ENCODE peak calls at places on chromosomes 4 and X, in five cellular contexts. D is heart right ventricle; F is stimulated activated CD8-positive, alpha-beta memory T cell treated with anti-CD3 and anti-CD28 coated beads, Interleukin-4, amount 100 ng/mL, for 48 hours; E is activated T-helper 9 cell treated with anti-CD3 and anti-CD28 coated beads, Interleukin-2, amount 50 U/mL, for 16 hours; Y is effector memory CD8-positive, alpha-beta T cell. J is an unnamed sample.

GRCh38 chrX:13029831-13030771 is 14.3 kb downstream of the FAM9C start:
- DNase-seq in F (no peak), Y (no peak), E (no peak), D (no peak), J (no peak)

GRCh38 chr4:112560084-112560483 is 44.1 kb upstream of the NEUROG2 start:
- DNase-seq in D (no peak), Y (no peak), E (no peak), F (no peak), J (no peak)

GRCh38 chr4:128516568-128516967 is 229.0 kb upstream of the PGRMC2 start:
- DNase-seq in F (no peak), D (no peak), E (no peak), Y (no peak), J (no peak)

GRCh38 chr4:165425629-165426028 is 46.8 kb downstream of the CPE start:
- DNase-seq in F (no peak), D (no peak), E (no peak), Y (no peak), J (no peak)

GRCh38 chr4:111281219-111281618 is 658.3 kb upstream of the PITX2 start:
- DNase-seq in Y (no peak), E (no peak), D (no peak), F (no peak), J (no peak)

GRCh38 chr4:16659694-16660093 is 238.8 kb downstream of the LDB2 start:
- DNase-seq in Y (no peak), D (no peak), E (no peak), F (no peak), J (no peak)

GRCh38 chrX:126701380-126701779 is 118.1 kb upstream of the PRR32 start:
- DNase-seq in Y (no peak), D (no peak), E (no peak), F (no peak), J (no peak)

GRCh38 chr4:74030285-74030684 is 8.2 kb downstream of the CXCL3 start:
- DNase-seq in E (no peak), F (no peak), Y (no peak), D (no peak), J (no peak)

GRCh38 chrX:132940727-132941162 is 17.7 kb downstream of the HS6ST2 start:
- DNase-seq in F (no peak), D (no peak), E (no peak), Y (no peak), J (peak; percentile 8)

GRCh38 chr4:142264961-142265360 is 581.1 kb downstream of the INPP4B start:
- DNase-seq in Y (no peak), E (no peak), D (no peak), F (no peak), J (no peak)

GRCh38 chrX:646228-646495 is 15.6 kb downstream of the SHOX start:
- DNase-seq in Y (no peak), F (no peak), D (no peak), E (no peak), J (no peak)

GRCh38 chr4:104352211-104352610 is 142.5 kb downstream of the CXXC4 start:
- DNase-seq in D (no peak), F (no peak), Y (no peak), E (no peak), J (no peak)

GRCh38 chrX:47581731-47582647 is at the start of gene TIMP1:
- DNase-seq in E (peak; percentile 74), Y (peak; percentile 70), F (peak; percentile 85), D (peak; percentile 85), J (peak; percentile 92)

GRCh38 chr4:137393043-137393442 is 139.3 kb downstream of the PCDH18 start:
- DNase-seq in F (no peak), D (no peak), E (no peak), Y (no peak), J (no peak)

GRCh38 chr4:185993328-185993973 is 75.5 kb upstream of the TLR3 start:
- DNase-seq in E (no peak), F (no peak), D (no peak), Y (no peak), J (no peak)

GRCh38 chr4:82802906-82803305 is 4.3 kb upstream of the SCD5 start:
- DNase-seq in Y (no peak), E (no peak), F (no peak), D (no peak), J (no peak)

GRCh38 chr4:123573866-123574508 is 177.4 kb downstream of the SPRY1 start:
- DNase-seq in F (no peak), D (no peak), Y (no peak), E (no peak), J (no peak)

GRCh38 chr4:145842224-145842887 is 96.3 kb downstream of the ZNF827 start:
- DNase-seq in D (no peak), F (no peak), E (no peak), Y (no peak), J (no peak)

GRCh38 chrX:85084770-85085393 is 81.2 kb downstream of the APOOL start:
- DNase-seq in F (no peak), Y (peak; percentile 0), E (no peak), D (no peak), J (peak; percentile 23)

GRCh38 chrX:136268051-136269048 is 17.1 kb upstream of the MAP7D3 start:
- DNase-seq in F (peak; percentile 43), Y (peak; percentile 36), D (no peak), E (peak; percentile 8), J (peak; percentile 51)

GRCh38 chrX:154603438-154604430 is 15.3 kb downstream of the CTAG1B start:
- DNase-seq in F (no peak), E (no peak), Y (no peak), D (no peak), J (no peak)

GRCh38 chr4:1207603-1208265 is 35.4 kb upstream of the SPON2 start:
- DNase-seq in Y (no peak), D (peak; percentile 75), E (no peak), F (no peak), J (no peak)

GRCh38 chr4:32184186-32184585 is 1464.0 kb downstream of the PCDH7 start:
- DNase-seq in D (no peak), F (no peak), Y (no peak), E (no peak), J (no peak)

GRCh38 chr4:150368667-150369066 is 213.3 kb upstream of the MAB21L2 start:
- DNase-seq in F (no peak), D (no peak), E (no peak), Y (no peak), J (no peak)

GRCh38 chr4:3410401-3411135 is 31.2 kb upstream of the HGFAC start:
- DNase-seq in F (no peak), E (no peak), D (no peak), Y (no peak), J (no peak)

GRCh38 chr4:3736806-3737205 is 29.4 kb upstream of the ADRA2C start:
- DNase-seq in D (no peak), Y (no peak), F (no peak), E (no peak), J (no peak)

GRCh38 chrX:69027181-69028005 is 137.9 kb downstream of the PJA1 start:
- DNase-seq in E (no peak), F (no peak), Y (no peak), D (no peak), J (no peak)

GRCh38 chr4:150039790-150040189 is 38.5 kb upstream of the DCLK2 start:
- DNase-seq in D (no peak), F (no peak), E (no peak), Y (no peak), J (no peak)

GRCh38 chr4:98663226-98664006 is 5.0 kb upstream of the TSPAN5 start:
- DNase-seq in Y (peak; percentile 20), E (peak; percentile 35), D (no peak), F (peak; percentile 76), J (no peak)

GRCh38 chrX:14865201-14865600 is 7.7 kb downstream of the FANCB start:
- DNase-seq in F (no peak), E (no peak), Y (no peak), D (no peak), J (no peak)

GRCh38 chr4:1249731-1250526 is 999 bp upstream of the CTBP1 start:
- DNase-seq in F (peak; percentile 67), D (peak; percentile 60), Y (peak; percentile 44), E (peak; percentile 46), J (peak; percentile 54)

GRCh38 chrX:1450381-1451161 is 2.1 kb downstream of the ASMTL start:
- DNase-seq in F (peak; percentile 23), E (no peak), D (no peak), Y (no peak), J (no peak)

GRCh38 chrX:38804481-38805293 is 3.4 kb downstream of the MID1IP1 start:
- DNase-seq in E (peak; percentile 17), Y (peak; percentile 9), D (peak; percentile 45), F (peak; percentile 46), J (no peak)